ENCODE peak calls at places on chromosome 17, in five cellular contexts. S, G, O, N and P are unnamed samples.

GRCh38 chr17:43928606-43929005 is 13.7 kb downstream of the PPY start:
- DNase-seq in N (no peak), S (no peak), G (no peak), O (no peak), P (no peak)

GRCh38 chr17:57641761-57642160 is 103.3 kb downstream of the CCDC182 start:
- DNase-seq in S (no peak), N (no peak), O (no peak), G (no peak), P (no peak)

GRCh38 chr17:48024149-48025039 is 13.2 kb downstream of the COPZ2 start:
- DNase-seq in G (no peak), S (peak), N (no peak), O (peak), P (peak)

GRCh38 chr17:82931696-82932060 is 91.9 kb upstream of the ZNF750 start:
- DNase-seq in O (no peak), S (no peak), N (no peak), G (peak), P (no peak)

GRCh38 chr17:46887717-46888116 is 35.2 kb upstream of the GOSR2 start:
- DNase-seq in N (no peak), G (no peak), O (no peak), S (no peak), P (no peak)

GRCh38 chr17:77470800-77471733 is 330.3 kb downstream of the SEC14L1 start:
- DNase-seq in S (no peak), O (no peak), N (no peak), G (peak), P (no peak)

GRCh38 chr17:81909966-81910839 is 996 bp downstream of the PCYT2 start:
- DNase-seq in S (no peak), O (no peak), N (no peak), G (no peak), P (no peak)

GRCh38 chr17:81854974-81855774 is 5.2 kb downstream of the P4HB start:
- DNase-seq in O (peak), S (no peak), G (peak), N (no peak), P (no peak)

GRCh38 chr17:3788200-3788599 is 12.8 kb downstream of the ITGAE start:
- DNase-seq in G (no peak), O (no peak), N (no peak), S (no peak), P (no peak)

GRCh38 chr17:41404024-41404651 is 6.7 kb upstream of the KRT31 start:
- DNase-seq in N (no peak), O (no peak), G (peak), S (no peak), P (no peak)

DNA sequence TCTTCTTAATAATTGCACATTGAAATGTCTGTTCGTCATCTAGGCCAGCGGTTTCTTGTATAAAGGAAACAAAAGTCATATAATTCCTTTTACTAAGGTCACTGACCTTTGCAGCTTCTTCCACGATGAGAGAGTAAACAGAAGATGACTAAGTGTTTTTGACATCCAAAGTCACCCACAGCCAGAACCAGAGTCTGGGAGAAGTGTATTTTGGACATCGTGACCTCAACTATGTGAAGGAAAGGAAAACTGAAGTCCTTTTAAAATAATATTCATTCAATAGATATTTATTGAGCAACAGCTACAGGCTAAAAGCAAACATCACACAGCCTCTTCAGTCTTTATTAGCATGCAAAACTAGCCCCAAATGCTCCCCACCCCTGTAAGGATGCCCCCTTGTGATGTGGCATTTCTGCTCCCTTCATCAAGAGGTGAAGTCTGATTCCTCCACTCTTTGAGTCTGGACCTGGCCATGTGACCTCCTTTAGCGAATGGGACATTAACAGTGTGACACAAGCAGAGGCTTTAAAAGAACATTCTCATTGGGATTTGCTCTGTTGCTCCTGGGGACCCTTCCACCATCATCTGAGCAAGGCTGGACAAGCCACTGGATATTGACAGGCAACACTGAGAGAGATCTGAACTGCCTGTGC is 8.1 kb upstream of the PMP22 start:
- DNase-seq in G (no peak), N (no peak), O (no peak), S (no peak), P (no peak)
- TF ChIP-seq CTCF in G (no peak), N (no peak), O (no peak), S (no peak), P (no peak)

GRCh38 chr17:39651908-39652634 is 13.1 kb upstream of the TCAP start:
- DNase-seq in S (no peak), G (no peak), N (no peak), O (no peak), P (no peak)

GRCh38 chr17:39653316-39653661 is 11.9 kb upstream of the TCAP start:
- DNase-seq in G (no peak), S (no peak), N (no peak), O (no peak), P (no peak)

GRCh38 chr17:39652635-39653315 is 12.4 kb upstream of the TCAP start:
- DNase-seq in N (no peak), O (no peak), S (no peak), G (no peak), P (no peak)

GRCh38 chr17:39655105-39655504 is 10.0 kb upstream of the TCAP start:
- DNase-seq in N (no peak), G (no peak), S (no peak), O (no peak), P (no peak)

DNA sequence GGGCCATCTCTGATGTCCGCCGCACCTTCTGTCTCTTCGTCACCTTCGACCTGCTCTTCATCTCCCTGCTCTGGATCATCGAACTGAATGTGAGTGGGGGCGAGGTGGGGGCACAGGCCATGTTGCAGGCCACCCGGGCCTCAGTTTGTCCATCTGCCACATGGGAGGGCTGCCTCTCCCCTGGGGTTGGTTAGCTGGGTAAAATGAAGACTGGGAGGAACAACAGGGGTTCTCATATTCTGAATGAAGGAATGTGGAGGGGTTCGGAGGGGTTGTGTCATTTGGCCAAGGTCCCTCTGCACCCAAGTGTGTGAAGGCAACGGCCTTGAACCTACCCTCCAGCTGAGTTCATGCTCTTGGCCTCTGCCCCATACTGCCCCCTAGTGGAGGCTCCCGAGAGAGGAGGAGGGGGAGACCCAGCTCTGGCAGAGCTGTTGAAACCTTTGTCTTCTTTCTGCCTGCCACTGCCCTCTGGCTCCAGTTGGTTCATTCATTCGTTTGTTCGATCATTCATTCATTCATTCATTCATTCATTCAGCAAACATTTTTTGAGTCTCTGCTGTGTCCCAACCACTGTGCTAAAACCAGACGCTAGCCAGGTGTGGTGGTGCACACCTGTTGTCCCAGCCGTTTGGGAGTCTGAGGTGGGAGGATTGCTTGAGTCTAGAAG is 11.4 kb upstream of the TCAP start:
- DNase-seq in N (peak), O (peak), S (peak), G (peak), P (peak)
- TF ChIP-seq CTCF in N (peak), O (peak), S (peak), G (peak), P (peak)

DNA sequence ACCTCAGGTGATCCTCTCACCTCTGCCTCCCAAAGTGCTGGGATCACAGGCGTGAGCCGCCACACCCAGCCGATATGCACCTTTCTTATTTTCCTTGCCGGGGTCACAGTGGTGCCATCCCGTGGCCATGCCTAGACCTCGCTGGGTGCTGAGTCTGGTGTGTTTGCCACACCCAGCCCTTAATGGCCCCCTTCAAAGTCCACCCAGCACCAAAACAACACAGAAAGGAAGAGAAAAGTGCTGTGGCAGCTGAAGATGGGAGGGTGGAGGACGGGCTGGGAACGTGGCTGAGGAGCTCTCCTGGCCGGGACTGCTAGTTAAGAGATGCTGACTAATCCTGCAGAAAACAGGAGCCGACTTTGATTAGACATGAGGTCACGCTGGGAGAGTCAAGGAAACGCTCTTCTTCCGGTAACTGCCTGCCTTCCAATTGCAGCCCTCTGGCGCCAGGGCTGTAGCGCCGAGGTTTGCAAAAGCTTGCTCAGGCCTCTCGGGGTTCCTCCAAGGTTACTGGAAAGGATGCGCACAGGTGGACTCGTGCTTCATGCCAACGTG is 10.9 kb downstream of the SLC43A2 start:
- DNase-seq in O (no peak), N (no peak), G (peak), S (no peak), P (no peak)
- TF ChIP-seq CTCF in O (no peak), N (no peak), G (no peak), S (no peak), P (no peak)

DNA sequence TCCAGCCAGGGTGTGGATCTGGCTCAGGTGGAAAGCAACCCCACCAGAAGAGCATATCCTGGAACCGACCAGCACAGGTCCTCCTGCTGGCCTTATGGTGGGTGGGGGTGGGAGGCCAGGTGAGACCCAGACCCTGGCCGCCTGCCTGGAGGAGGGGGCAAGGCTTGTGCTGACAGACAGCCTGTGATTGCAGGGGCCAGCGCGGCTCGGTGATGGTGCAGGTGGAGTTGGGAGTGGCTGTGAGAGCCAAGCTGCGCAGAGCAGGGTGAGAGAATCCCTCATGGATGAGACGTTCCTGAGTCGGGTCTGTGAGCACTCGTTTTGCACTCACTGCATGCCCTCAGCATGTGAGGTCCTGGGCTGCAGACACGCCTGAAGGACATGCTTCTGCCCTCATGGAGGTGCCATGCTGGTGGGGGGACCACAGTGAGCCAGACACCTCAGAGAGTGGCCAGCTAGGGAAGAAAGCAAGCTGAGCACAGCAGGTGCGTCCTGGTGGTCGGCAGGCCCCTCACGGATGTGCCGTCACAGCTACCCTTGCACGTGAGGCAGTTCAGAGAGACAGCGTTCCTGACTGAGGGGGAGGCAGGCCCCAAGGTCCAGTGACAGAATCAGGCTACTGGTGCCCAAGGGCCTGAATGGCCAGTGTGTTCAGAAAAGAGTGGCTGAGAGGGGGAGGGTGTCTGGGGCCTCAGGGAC is 3.8 kb upstream of the KCNJ12 start:
- DNase-seq in N (no peak), G (no peak), S (no peak), O (no peak), P (no peak)
- TF ChIP-seq CTCF in N (no peak), G (no peak), S (no peak), O (no peak), P (no peak)